ENCODE peak calls at places on chromosomes 7 and 10, in six cellular contexts. H is heart right ventricle; P is activated naive CD4-positive, alpha-beta T cell treated with anti-CD3 and anti-CD28 coated beads, Interleukin-2, amount 50 U/mL, for 72 hours; D is progenitor cell of endocrine pancreas; F is GM12865; J is NCI-H446. Q is an unnamed sample.

GRCh38 chr10:100811752-100812750 is 66.7 kb downstream of the PAX2 start:
- DNase-seq in H (no peak), D (no peak), P (no peak), F (no peak), J (no peak), Q (no peak)

GRCh38 chr7:921581-922333 is 32.7 kb downstream of the ADAP1 start:
- DNase-seq in J (no peak), D (no peak), F (no peak), P (peak), H (no peak), Q (peak)

GRCh38 chr10:16967000-16967865 is 150.0 kb upstream of the RSU1 start:
- DNase-seq in F (no peak), D (no peak), J (no peak), P (no peak), H (no peak), Q (no peak)

GRCh38 chr10:123595661-123596060 is 70.5 kb upstream of the GPR26 start:
- DNase-seq in H (no peak), D (no peak), F (no peak), P (no peak), J (no peak), Q (peak)

GRCh38 chr10:80442879-80443278 is 11.2 kb upstream of the TSPAN14 start:
- DNase-seq in J (no peak), F (no peak), P (no peak), D (no peak), H (no peak), Q (no peak)

GRCh38 chr10:101297901-101298451 is 56.0 kb upstream of the BTRC start:
- DNase-seq in D (peak), F (peak), H (peak), P (no peak), J (peak), Q (peak)

GRCh38 chr7:45581271-45581780 is 7.2 kb downstream of the ADCY1 start:
- DNase-seq in H (no peak), F (no peak), D (no peak), P (no peak), J (no peak), Q (no peak)

GRCh38 chr10:99234067-99234738 is 1.4 kb downstream of the HPSE2 start:
- DNase-seq in H (peak), F (peak), P (no peak), D (peak), J (no peak), Q (peak)

GRCh38 chr7:106604303-106604918 is 56.5 kb downstream of the CCDC71L start:
- DNase-seq in J (no peak), P (no peak), H (no peak), D (no peak), F (peak), Q (no peak)

GRCh38 chr10:73743905-73744689 is at the start of gene SEC24C:
- DNase-seq in H (peak), D (peak), J (peak), P (peak), F (peak), Q (peak)

GRCh38 chr7:82624337-82624736 is 180.8 kb upstream of the CACNA2D1 start:
- DNase-seq in P (no peak), J (no peak), F (no peak), D (no peak), H (no peak), Q (no peak)

GRCh38 chr10:130357226-130357625 is 221.0 kb downstream of the GLRX3 start:
- DNase-seq in H (no peak), D (no peak), F (no peak), J (no peak), P (no peak), Q (no peak)

GRCh38 chr10:70106958-70107791 is 25.4 kb downstream of the AIFM2 start:
- DNase-seq in P (peak), D (peak), J (no peak), H (no peak), F (peak), Q (no peak)

GRCh38 chr7:56125831-56126230 is 9.6 kb upstream of the NUPR2 start:
- DNase-seq in P (no peak), F (no peak), J (no peak), D (no peak), H (no peak), Q (no peak)

GRCh38 chr7:23597064-23597907 is at the start of gene CCDC126:
- DNase-seq in J (peak), P (peak), F (peak), H (peak), D (peak), Q (peak)

GRCh38 chr10:110742801-110743200 is 98.7 kb downstream of the RBM20 start:
- DNase-seq in P (no peak), D (no peak), J (no peak), F (no peak), H (peak), Q (no peak)

GRCh38 chr10:112160834-112161233 is 22.7 kb downstream of the GPAM start:
- DNase-seq in P (no peak), F (no peak), J (no peak), H (no peak), D (no peak), Q (no peak)

GRCh38 chr7:131016230-131016629 is 282.2 kb upstream of the KLF14 start:
- DNase-seq in J (no peak), P (no peak), D (no peak), F (no peak), H (no peak), Q (no peak)

GRCh38 chr7:108403597-108404217 is 52.5 kb downstream of the NRCAM start:
- DNase-seq in D (no peak), P (no peak), H (no peak), F (no peak), J (peak), Q (no peak)

GRCh38 chr10:688621-689426 is 644 bp downstream of the DIP2C start:
- DNase-seq in P (no peak), F (no peak), J (no peak), H (peak), D (peak), Q (peak)

GRCh38 chr7:47049234-47049774 is 532.6 kb downstream of the TNS3 start:
- DNase-seq in P (no peak), F (no peak), H (no peak), J (no peak), D (no peak), Q (no peak)

GRCh38 chr10:102509387-102509786 is 5.6 kb downstream of the SUFU start:
- DNase-seq in D (no peak), J (no peak), H (no peak), P (no peak), F (no peak), Q (no peak)

GRCh38 chr10:7886056-7886455 is 67.8 kb downstream of the TAF3 start:
- DNase-seq in J (no peak), D (no peak), P (no peak), H (no peak), F (no peak), Q (no peak)

GRCh38 chr10:33136781-33137180 is 178.8 kb upstream of the ITGB1 start:
- DNase-seq in H (no peak), J (no peak), F (no peak), P (no peak), D (no peak), Q (peak)

GRCh38 chr10:132243141-132243540 is 56.4 kb downstream of the DPYSL4 start:
- DNase-seq in F (no peak), J (no peak), H (no peak), D (no peak), P (no peak), Q (no peak)

GRCh38 chr7:2129376-2130375 is 103.1 kb downstream of the MAD1L1 start:
- DNase-seq in P (no peak), H (no peak), F (no peak), D (no peak), J (no peak), Q (no peak)

GRCh38 chr7:475425-475728 is 44.3 kb downstream of the PDGFA start:
- DNase-seq in P (no peak), F (no peak), J (no peak), D (no peak), H (no peak), Q (no peak)

GRCh38 chr10:5585517-5586222 is 60.9 kb downstream of the CALML3 start:
- DNase-seq in H (no peak), J (no peak), F (no peak), P (peak), D (no peak), Q (no peak)

GRCh38 chr7:155846936-155847335 is 34.7 kb upstream of the SHH start:
- DNase-seq in D (no peak), F (no peak), H (no peak), J (no peak), P (no peak), Q (peak)

GRCh38 chr10:65565246-65565645 is 1360.6 kb upstream of the LRRTM3 start:
- DNase-seq in F (no peak), D (no peak), J (no peak), P (no peak), H (no peak), Q (no peak)

GRCh38 chr10:6427357-6427959 is 152.6 kb downstream of the PRKCQ start:
- DNase-seq in J (no peak), D (no peak), F (no peak), P (no peak), H (no peak), Q (no peak)

Q was measured in lower leg skin.